ENCODE peak calls at places on chromosomes 13 and 19, in four cellular contexts. H, G, O and S are unnamed samples.

GRCh38 chr19:48858984-48859710 is 9.3 kb downstream of the PLEKHA4 start:
- DNase-seq in H (no peak), G (no peak), O (peak), S (no peak)

GRCh38 chr13:51801631-51802099 is 2.3 kb downstream of the DHRS12 start:
- DNase-seq in H (no peak), G (peak), O (peak), S (no peak)

GRCh38 chr19:13692096-13692495 is 72.2 kb upstream of the MRI1 start:
- DNase-seq in H (no peak), G (peak), O (no peak), S (peak)

GRCh38 chr19:48290341-48290922 is 20.6 kb downstream of the ZNF114 start:
- DNase-seq in H (no peak), G (no peak), O (no peak), S (no peak)

GRCh38 chr19:633786-634639 is 676 bp upstream of the POLRMT start:
- DNase-seq in H (no peak), G (no peak), O (no peak), S (peak)

GRCh38 chr19:52664461-52664860 is 26.3 kb upstream of the ZNF83 start:
- DNase-seq in H (no peak), G (no peak), O (no peak), S (no peak)

GRCh38 chr13:21322304-21322965 is 136.7 kb downstream of the ZDHHC20 start:
- DNase-seq in H (no peak), G (peak), O (no peak), S (no peak)

GRCh38 chr19:7562646-7563393 is 27.3 kb downstream of the PNPLA6 start:
- DNase-seq in H (no peak), G (no peak), O (no peak), S (no peak)

GRCh38 chr13:20814224-20814910 is 40.6 kb upstream of the EEF1AKMT1 start:
- DNase-seq in H (peak), G (peak), O (peak), S (peak)

GRCh38 chr19:32873560-32873959 is 4.0 kb upstream of the SLC7A9 start:
- DNase-seq in H (no peak), G (no peak), O (no peak), S (no peak)

GRCh38 chr19:19386373-19386869 is 19.1 kb upstream of the GATAD2A start:
- DNase-seq in H (no peak), G (no peak), O (no peak), S (no peak)

GRCh38 chr19:14435320-14436050 is 2.4 kb downstream of the PKN1 start:
- DNase-seq in H (no peak), G (no peak), O (no peak), S (no peak)

GRCh38 chr13:95535243-95535642 is 17.3 kb upstream of the CLDN10 start:
- DNase-seq in H (no peak), G (peak), O (no peak), S (no peak)

GRCh38 chr19:23867895-23868294 is 46.8 kb upstream of the ZNF726 start:
- DNase-seq in H (no peak), G (no peak), O (no peak), S (no peak)

GRCh38 chr13:50535050-50535449 is 308.4 kb downstream of the DLEU7 start:
- DNase-seq in H (no peak), G (no peak), O (no peak), S (no peak)

GRCh38 chr13:48873598-48873997 is 102.1 kb upstream of the FNDC3A start:
- DNase-seq in H (no peak), G (no peak), O (no peak), S (no peak)

GRCh38 chr13:44197791-44198770 is 175.5 kb upstream of the SERP2 start:
- DNase-seq in H (no peak), G (peak), O (no peak), S (no peak)

GRCh38 chr19:32363175-32363574 is 17.8 kb downstream of the ZNF507 start:
- DNase-seq in H (peak), G (no peak), O (no peak), S (no peak)

GRCh38 chr13:36090592-36090991 is 40.6 kb downstream of the DCLK1 start:
- DNase-seq in H (no peak), G (no peak), O (no peak), S (no peak)

GRCh38 chr13:44174769-44175425 is 198.7 kb upstream of the SERP2 start:
- DNase-seq in H (no peak), G (no peak), O (no peak), S (no peak)

GRCh38 chr13:112956516-112957294 is 12.3 kb upstream of the MCF2L start:
- DNase-seq in H (no peak), G (no peak), O (no peak), S (no peak)

GRCh38 chr13:99153219-99153618 is 47.4 kb upstream of the UBAC2 start:
- DNase-seq in H (no peak), G (no peak), O (no peak), S (no peak)

GRCh38 chr19:43675906-43676305 is 5.9 kb upstream of the PLAUR start:
- DNase-seq in H (no peak), G (no peak), O (no peak), S (no peak)

GRCh38 chr13:112722433-112723250 is 32.8 kb downstream of the ATP11A start:
- DNase-seq in H (no peak), G (no peak), O (peak), S (peak)

GRCh38 chr13:39457274-39457673 is 145.7 kb downstream of the LHFPL6 start:
- DNase-seq in H (no peak), G (no peak), O (no peak), S (no peak)

GRCh38 chr19:17686027-17686511 is 2.1 kb downstream of the UNC13A start:
- DNase-seq in H (no peak), G (no peak), O (no peak), S (no peak)

GRCh38 chr13:30241537-30241936 is 65.8 kb downstream of the KATNAL1 start:
- DNase-seq in H (no peak), G (no peak), O (no peak), S (no peak)

GRCh38 chr13:57716295-57716694 is 84.8 kb downstream of the PCDH17 start:
- DNase-seq in H (no peak), G (peak), O (no peak), S (no peak)

GRCh38 chr13:31947506-31947905 is 84.1 kb upstream of the FRY start:
- DNase-seq in H (no peak), G (no peak), O (no peak), S (no peak)

GRCh38 chr19:33063356-33064116 is 1.2 kb downstream of the RHPN2 start:
- DNase-seq in H (no peak), G (peak), O (peak), S (no peak)

GRCh38 chr19:1860821-1861598 is 2.4 kb downstream of the KLF16 start:
- DNase-seq in H (no peak), G (no peak), O (no peak), S (no peak)

GRCh38 chr19:8617984-8618383 is 7.5 kb upstream of the ADAMTS10 start:
- DNase-seq in H (no peak), G (no peak), O (no peak), S (no peak)

GRCh38 chr19:45976180-45976579 is 2.5 kb upstream of the NOVA2 start:
- DNase-seq in H (no peak), G (no peak), O (no peak), S (no peak)